ENCODE peak calls at places on chromosomes 16 and 17, in five cellular contexts. J is frontal cortex; M is choroid plexus epithelial cell; D is NCI-H69; Z is activated CD8-positive, alpha-beta memory T cell treated with anti-CD3 and anti-CD28 coated beads, Interleukin-2, amount 10 ng/mL, durations not matched to agents 7 days and 5 days. H is an unnamed sample.

GRCh38 chr17:41992576-41992975 is 24.7 kb downstream of the DNAJC7 start:
- DNase-seq in J (no peak), M (peak), D (no peak), Z (no peak), H (no peak)

GRCh38 chr16:70689970-70690905 is 4.4 kb upstream of the MTSS2 start:
- DNase-seq in J (no peak), M (no peak), D (no peak), Z (no peak), H (no peak)

GRCh38 chr17:81522491-81523125 is 5.6 kb upstream of the FSCN2 start:
- DNase-seq in J (no peak), M (no peak), D (no peak), Z (no peak), H (no peak)

GRCh38 chr16:49504626-49505025 is 131.0 kb downstream of the C16orf78 start:
- DNase-seq in J (no peak), M (no peak), D (no peak), Z (no peak), H (no peak)

GRCh38 chr16:72990003-72990521 is 57.9 kb downstream of the ZFHX3 start:
- DNase-seq in J (peak), M (peak), D (peak), Z (no peak), H (peak)

GRCh38 chr16:86285938-86286921 is 224.1 kb upstream of the FOXF1 start:
- DNase-seq in J (no peak), M (no peak), D (no peak), Z (peak), H (no peak)

GRCh38 chr16:72085002-72085401 is 8.4 kb downstream of the TXNL4B start:
- DNase-seq in J (no peak), M (no peak), D (no peak), Z (no peak), H (no peak)

GRCh38 chr17:19341641-19342610 is 20.6 kb downstream of the B9D1 start:
- DNase-seq in J (no peak), M (peak), D (peak), Z (no peak), H (peak)

GRCh38 chr17:77429735-77429984 is 288.9 kb downstream of the SEC14L1 start:
- DNase-seq in J (no peak), M (no peak), D (no peak), Z (no peak), H (no peak)

GRCh38 chr17:40484285-40484972 is 17.0 kb downstream of the TNS4 start:
- DNase-seq in J (no peak), M (no peak), D (no peak), Z (no peak), H (no peak)

GRCh38 chr17:6209829-6210228 is 139.7 kb downstream of the WSCD1 start:
- DNase-seq in J (no peak), M (no peak), D (no peak), Z (no peak), H (no peak)

GRCh38 chr17:45410144-45411091 is 22.3 kb downstream of the ARHGAP27 start:
- DNase-seq in J (no peak), M (no peak), D (no peak), Z (peak), H (peak)

GRCh38 chr16:89598199-89598598 is 15.2 kb upstream of the DPEP1 start:
- DNase-seq in J (no peak), M (peak), D (peak), Z (no peak), H (no peak)

GRCh38 chr16:90032664-90033346 is 13.5 kb upstream of the DBNDD1 start:
- DNase-seq in J (no peak), M (peak), D (no peak), Z (no peak), H (no peak)

GRCh38 chr16:89422905-89423630 is 67.3 kb downstream of the ANKRD11 start:
- DNase-seq in J (no peak), M (peak), D (no peak), Z (peak), H (no peak)

GRCh38 chr16:69712914-69713581 is 13.3 kb downstream of the NQO1 start:
- DNase-seq in J (no peak), M (no peak), D (no peak), Z (no peak), H (no peak)

GRCh38 chr16:28491080-28491969 is 549 bp downstream of the CLN3 start:
- DNase-seq in J (no peak), M (peak), D (peak), Z (peak), H (peak)

GRCh38 chr17:78844301-78845005 is 3.8 kb upstream of the USP36 start:
- DNase-seq in J (no peak), M (peak), D (no peak), Z (no peak), H (no peak)

GRCh38 chr17:77468897-77469296 is 328.1 kb downstream of the SEC14L1 start:
- DNase-seq in J (no peak), M (no peak), D (no peak), Z (no peak), H (no peak)

GRCh38 chr17:51256101-51256500 is 3.7 kb downstream of the MBTD1 start:
- DNase-seq in J (no peak), M (no peak), D (no peak), Z (no peak), H (no peak)

GRCh38 chr16:55324491-55325447 is 766 bp downstream of the IRX6 start:
- DNase-seq in J (no peak), M (no peak), D (no peak), Z (no peak), H (peak)

H was measured in left kidney.